ENCODE peak calls at places on chromosome 7, in six cellular contexts. M is stomach, O is NB4, Z is breast epithelium, B is sigmoid colon, W is IMR-90. N is an unnamed sample.

GRCh38 chr7:45564485-45564884 is 9.7 kb upstream of the ADCY1 start:
- DNase-seq in B (no peak), M (no peak), W (no peak), O (no peak), Z (no peak), N (no peak)

GRCh38 chr7:106139253-106140251 is 27.4 kb upstream of the SYPL1 start:
- DNase-seq in O (no peak), B (peak; percentile 92), M (no peak), Z (no peak), W (peak; percentile 52), N (no peak)

GRCh38 chr7:235576-236395 is 43.4 kb downstream of the FAM20C start:
- DNase-seq in W (no peak), Z (peak; percentile 57), M (peak; percentile 91), O (no peak), B (peak; percentile 87), N (no peak)

GRCh38 chr7:151315038-151315655 is 26.5 kb upstream of the NUB1 start:
- DNase-seq in M (peak; percentile 75), W (peak; percentile 65), B (peak; percentile 84), Z (peak; percentile 63), O (peak; percentile 83), N (peak; percentile 52)

GRCh38 chr7:81685263-81685868 is 84.5 kb downstream of the HGF start:
- DNase-seq in W (peak; percentile 57), B (no peak), O (no peak), Z (no peak), M (no peak), N (no peak)

GRCh38 chr7:105037319-105037718 is 23.3 kb downstream of the KMT2E start:
- DNase-seq in Z (no peak), W (no peak), M (no peak), O (no peak), B (no peak), N (no peak)

GRCh38 chr7:33632322-33632721 is 273.0 kb upstream of the BMPER start:
- DNase-seq in O (no peak), Z (no peak), W (no peak), B (no peak), M (no peak), N (no peak)

GRCh38 chr7:106100863-106101262 is 11.2 kb downstream of the SYPL1 start:
- DNase-seq in B (no peak), O (no peak), M (no peak), Z (no peak), W (no peak), N (no peak)

GRCh38 chr7:158846304-158846703 is 10.1 kb upstream of the DYNC2I1 start:
- DNase-seq in M (no peak), Z (no peak), W (no peak), O (no peak), B (no peak), N (no peak)
- TF ChIP-seq POLR2A in M (no peak), Z (no peak), W (no peak), O (no peak), B (no peak), N (no peak)

DNA sequence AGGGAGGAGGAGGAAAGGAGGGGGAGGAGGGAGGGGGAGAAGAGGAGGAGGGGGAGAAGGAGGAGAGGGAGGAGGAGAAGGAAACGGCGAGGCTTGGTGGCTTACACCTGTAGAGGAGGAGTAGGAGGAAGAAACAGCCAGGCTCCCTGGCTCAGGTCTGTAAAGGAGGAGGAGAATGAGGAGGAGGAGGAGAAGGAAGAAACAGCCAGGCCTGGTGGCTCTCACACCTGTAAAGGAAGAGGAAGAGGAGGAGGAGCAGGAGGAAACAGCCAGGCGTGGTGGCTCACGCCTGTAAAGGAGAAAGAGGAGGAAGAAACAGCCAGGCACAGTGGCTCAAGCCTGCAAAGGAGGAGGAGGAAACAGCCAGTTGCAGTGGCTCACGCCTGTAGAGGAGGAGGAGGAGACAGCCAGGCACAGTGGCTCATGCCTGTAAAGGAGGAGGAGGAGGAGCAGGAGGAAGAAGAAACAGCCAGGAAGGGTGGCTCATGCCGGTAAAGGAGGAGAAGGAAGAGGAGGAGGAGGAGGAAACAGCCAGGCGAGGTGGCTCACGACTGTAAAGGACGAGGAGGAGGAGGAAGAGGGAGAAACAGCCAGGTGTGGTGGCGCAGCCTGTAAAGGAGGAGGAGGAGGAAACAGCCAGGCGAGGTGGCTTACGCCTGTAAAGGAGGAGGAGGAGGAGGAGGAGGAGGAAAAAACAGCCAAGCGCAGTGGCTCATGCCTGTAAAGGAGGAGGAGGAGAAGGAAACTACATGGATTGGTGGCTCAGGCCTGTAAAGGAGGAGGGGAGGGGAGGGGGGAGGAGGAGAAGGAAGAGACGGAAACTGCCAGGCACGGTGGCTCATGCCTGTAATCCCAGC is 14.9 kb upstream of the CRCP start:
- DNase-seq in M (peak; percentile 83), B (peak; percentile 92), Z (peak; percentile 71), W (peak; percentile 89), O (peak; percentile 85), N (no peak)
- TF ChIP-seq POLR2A in M (no peak), B (peak; percentile 53), Z (no peak), W (no peak), O (no peak), N (peak; percentile 26)

GRCh38 chr7:73623798-73624668 is at the start of gene MLXIPL:
- DNase-seq in O (no peak), W (no peak), B (peak; percentile 80), Z (peak; percentile 74), M (peak; percentile 93), N (no peak)
- TF ChIP-seq POLR2A in O (no peak), W (no peak), B (peak; percentile 21), Z (no peak), M (no peak), N (no peak)

GRCh38 chr7:108079291-108080057 is 50.7 kb downstream of the LAMB4 start:
- DNase-seq in Z (no peak), B (peak; percentile 70), O (no peak), W (peak; percentile 95), M (no peak), N (peak; percentile 45)
- TF ChIP-seq POLR2A in Z (no peak), B (no peak), O (no peak), W (no peak), M (no peak), N (no peak)

GRCh38 chr7:32495298-32496051 is at the start of gene AVL9:
- DNase-seq in B (peak; percentile 99), W (peak; percentile 93), O (peak; percentile 100), M (peak; percentile 98), Z (peak; percentile 97), N (peak; percentile 96)
- TF ChIP-seq POLR2A in B (peak; percentile 89), W (peak; percentile 90), O (peak; percentile 93), M (peak; percentile 61), Z (peak; percentile 65), N (peak; percentile 95)

GRCh38 chr7:70082026-70082655 is 483.9 kb downstream of the AUTS2 start:
- DNase-seq in B (no peak), W (no peak), Z (no peak), M (no peak), O (no peak), N (no peak)

GRCh38 chr7:70072220-70072619 is 473.9 kb downstream of the AUTS2 start:
- DNase-seq in M (no peak), B (no peak), O (no peak), Z (no peak), W (peak; percentile 3), N (no peak)

GRCh38 chr7:70071786-70072185 is 473.5 kb downstream of the AUTS2 start:
- DNase-seq in Z (no peak), W (no peak), B (no peak), M (no peak), O (no peak), N (no peak)

GRCh38 chr7:70076325-70076724 is 478.1 kb downstream of the AUTS2 start:
- DNase-seq in O (no peak), Z (no peak), M (no peak), W (no peak), B (no peak), N (no peak)
- TF ChIP-seq POLR2A in O (no peak), Z (no peak), M (no peak), W (no peak), B (no peak), N (no peak)

DNA sequence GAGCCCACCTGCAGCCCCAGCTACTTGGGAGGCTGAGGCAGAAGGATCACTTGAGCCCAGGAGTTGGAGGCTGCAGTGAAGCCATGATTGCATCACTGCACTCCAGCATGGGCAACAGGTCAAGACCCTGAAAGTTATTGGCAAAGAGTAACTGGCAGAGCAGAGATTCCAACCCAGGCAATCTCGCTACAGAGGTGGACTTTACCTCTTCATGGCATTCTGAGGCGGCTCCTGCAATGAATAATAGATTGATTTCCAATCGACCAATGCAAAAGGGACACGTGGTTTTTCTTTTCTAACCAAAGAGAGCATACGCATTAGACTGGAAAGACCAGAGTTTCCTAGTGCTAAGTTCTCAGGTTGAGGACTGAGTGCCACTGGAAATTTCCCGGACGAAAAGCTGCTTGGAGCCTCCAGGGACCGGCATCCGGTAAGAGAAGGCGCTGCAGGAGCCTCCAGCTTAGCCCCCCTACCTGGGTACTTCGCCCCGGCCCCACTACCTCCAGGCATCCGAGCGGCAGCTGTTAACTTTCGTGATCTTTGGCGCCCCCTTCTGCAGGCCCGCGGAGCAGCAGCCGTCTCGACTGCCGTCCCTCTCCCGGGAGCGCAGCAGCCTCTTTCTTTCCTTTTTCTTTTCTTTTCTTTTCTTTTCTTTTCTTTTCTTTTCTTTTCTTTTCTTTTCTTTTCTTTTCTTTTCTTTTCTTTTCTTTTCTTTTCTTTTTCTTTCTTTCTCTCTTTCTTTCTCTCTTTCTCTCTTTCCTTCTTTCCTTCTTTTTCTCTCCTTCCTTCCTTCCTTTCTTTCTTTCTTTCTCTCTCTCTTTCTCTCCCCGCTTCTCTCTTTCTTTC is 4.1 kb downstream of the MBLAC1 start:
- DNase-seq in B (peak; percentile 89), M (peak; percentile 88), O (peak; percentile 79), W (peak; percentile 27), Z (peak; percentile 52), N (peak; percentile 72)
- TF ChIP-seq POLR2A in B (no peak), M (no peak), O (no peak), W (no peak), Z (no peak), N (no peak)

DNA sequence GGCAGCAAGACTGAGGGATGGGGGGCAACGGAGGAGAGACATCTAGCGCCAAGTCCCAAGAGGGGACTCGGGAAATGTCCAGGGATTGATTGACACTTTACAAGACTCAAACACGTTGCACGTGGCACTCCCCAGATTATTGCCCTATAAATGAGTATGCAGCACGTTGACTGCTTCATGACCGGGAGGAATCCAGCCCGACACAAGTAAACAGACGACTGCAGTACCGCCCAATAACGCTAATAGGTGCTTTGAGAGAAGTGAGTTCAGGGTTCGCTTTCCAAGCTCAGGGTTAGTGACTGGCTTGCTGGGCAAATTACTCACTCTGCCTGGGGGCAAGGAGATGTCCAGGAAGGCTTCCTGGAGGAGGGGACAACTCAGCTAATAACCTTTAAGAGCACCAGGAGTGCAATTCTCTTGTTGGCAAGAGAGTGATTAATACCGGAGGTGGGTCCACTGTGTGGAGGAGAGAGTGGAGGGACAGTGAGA is 73.3 kb upstream of the MYL10 start:
- DNase-seq in Z (no peak), O (no peak), M (no peak), B (no peak), W (no peak), N (no peak)
- TF ChIP-seq POLR2A in Z (no peak), O (no peak), M (no peak), B (no peak), W (no peak), N (no peak)

DNA sequence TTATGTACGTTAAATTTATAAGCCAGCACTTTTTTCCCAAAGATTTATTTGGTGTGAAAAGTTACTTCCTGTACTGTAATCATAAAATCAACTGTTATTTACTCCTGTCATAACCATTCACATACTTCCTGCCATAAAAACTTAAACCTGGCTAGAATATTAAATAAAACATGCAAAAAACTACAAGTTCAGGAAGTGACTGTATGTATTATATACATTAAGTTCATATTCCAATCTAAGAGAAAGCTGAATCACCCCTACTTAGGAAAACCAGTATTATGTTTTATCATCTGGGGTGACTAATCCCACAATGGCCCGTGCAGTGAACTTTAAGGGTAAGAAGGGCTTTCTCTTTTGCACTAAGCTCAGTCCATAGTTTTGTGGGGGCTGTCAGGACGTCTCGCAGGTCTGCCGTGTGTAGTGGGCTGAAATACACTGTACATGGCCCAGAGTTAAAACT is 183.7 kb upstream of the KLF14 start:
- DNase-seq in M (no peak), Z (no peak), B (no peak), W (peak; percentile 87), O (peak; percentile 59), N (no peak)
- TF ChIP-seq POLR2A in M (no peak), Z (no peak), B (no peak), W (peak; percentile 72), O (no peak), N (no peak)

N was measured in H54.